ENCODE peak calls at places on chromosomes 3 and 15, in eight cellular contexts. One of them, this sample, is unnamed.

GRCh38 chr3:150308481-150308918 is 99.6 kb upstream of the TSC22D2 start:
- DNase-seq in NCI-H1417 treated with DMSO at 0.1 percent for 48 hours: no peak
- DNase-seq in NCI-H748 treated with DMSO at 0.1 percent for 48 hours: no peak
- DNase-seq in SW480: no peak
- DNase-seq in G401: no peak
- DNase-seq in ovary: no peak
- DNase-seq in anterior cingulate cortex: no peak
- DNase-seq in GM23338: no peak
- DNase-seq in this sample: no peak

GRCh38 chr15:100712226-100712625 is 109.8 kb downstream of the ASB7 start:
- DNase-seq in NCI-H748 treated with DMSO at 0.1 percent for 48 hours: no peak
- DNase-seq in SW480: no peak
- DNase-seq in NCI-H1417 treated with DMSO at 0.1 percent for 48 hours: no peak
- DNase-seq in anterior cingulate cortex: no peak
- DNase-seq in GM23338: no peak
- DNase-seq in ovary: peak; percentile 62
- DNase-seq in G401: no peak
- DNase-seq in this sample: no peak

GRCh38 chr15:77541421-77542181 is 91.1 kb downstream of the LINGO1 start:
- DNase-seq in SW480: no peak
- DNase-seq in NCI-H748 treated with DMSO at 0.1 percent for 48 hours: no peak
- DNase-seq in anterior cingulate cortex: peak; percentile 80
- DNase-seq in NCI-H1417 treated with DMSO at 0.1 percent for 48 hours: no peak
- DNase-seq in GM23338: peak; percentile 61
- DNase-seq in G401: peak; percentile 30
- DNase-seq in ovary: peak; percentile 56
- DNase-seq in this sample: no peak

GRCh38 chr3:149339931-149340309 is 6.5 kb upstream of the TM4SF18 start:
- DNase-seq in SW480: peak; percentile 95
- DNase-seq in GM23338: peak; percentile 66
- DNase-seq in ovary: peak; percentile 73
- DNase-seq in anterior cingulate cortex: no peak
- DNase-seq in G401: peak; percentile 75
- DNase-seq in NCI-H748 treated with DMSO at 0.1 percent for 48 hours: peak; percentile 58
- DNase-seq in NCI-H1417 treated with DMSO at 0.1 percent for 48 hours: no peak
- DNase-seq in this sample: peak; percentile 75

GRCh38 chr15:100879461-100880138 is at the start of gene ALDH1A3:
- DNase-seq in anterior cingulate cortex: no peak
- DNase-seq in SW480: peak; percentile 65
- DNase-seq in GM23338: peak; percentile 56
- DNase-seq in NCI-H1417 treated with DMSO at 0.1 percent for 48 hours: no peak
- DNase-seq in G401: no peak
- DNase-seq in ovary: no peak
- DNase-seq in NCI-H748 treated with DMSO at 0.1 percent for 48 hours: no peak
- DNase-seq in this sample: no peak

GRCh38 chr3:15372918-15373317 is 40.5 kb upstream of the SH3BP5 start:
- DNase-seq in anterior cingulate cortex: no peak
- DNase-seq in GM23338: no peak
- DNase-seq in G401: no peak
- DNase-seq in NCI-H1417 treated with DMSO at 0.1 percent for 48 hours: no peak
- DNase-seq in SW480: no peak
- DNase-seq in NCI-H748 treated with DMSO at 0.1 percent for 48 hours: no peak
- DNase-seq in ovary: no peak
- DNase-seq in this sample: no peak

GRCh38 chr15:90413411-90414379 is 25.7 kb downstream of the IQGAP1 start:
- DNase-seq in NCI-H748 treated with DMSO at 0.1 percent for 48 hours: no peak
- DNase-seq in SW480: no peak
- DNase-seq in GM23338: no peak
- DNase-seq in G401: no peak
- DNase-seq in anterior cingulate cortex: no peak
- DNase-seq in ovary: no peak
- DNase-seq in NCI-H1417 treated with DMSO at 0.1 percent for 48 hours: no peak
- DNase-seq in this sample: no peak

GRCh38 chr3:62951037-62951613 is 75.9 kb upstream of the CADPS start:
- DNase-seq in anterior cingulate cortex: no peak
- DNase-seq in GM23338: peak; percentile 75
- DNase-seq in ovary: no peak
- DNase-seq in G401: no peak
- DNase-seq in NCI-H1417 treated with DMSO at 0.1 percent for 48 hours: no peak
- DNase-seq in NCI-H748 treated with DMSO at 0.1 percent for 48 hours: no peak
- DNase-seq in SW480: no peak
- DNase-seq in this sample: no peak

GRCh38 chr3:78165876-78166275 is 1126.0 kb downstream of the ROBO2 start:
- DNase-seq in G401: no peak
- DNase-seq in NCI-H748 treated with DMSO at 0.1 percent for 48 hours: peak; percentile 6
- DNase-seq in NCI-H1417 treated with DMSO at 0.1 percent for 48 hours: no peak
- DNase-seq in GM23338: no peak
- DNase-seq in anterior cingulate cortex: no peak
- DNase-seq in ovary: no peak
- DNase-seq in SW480: no peak
- DNase-seq in this sample: no peak

GRCh38 chr3:15326037-15326436 is 6.3 kb downstream of the SH3BP5 start:
- DNase-seq in SW480: no peak
- DNase-seq in ovary: no peak
- DNase-seq in anterior cingulate cortex: no peak
- DNase-seq in GM23338: no peak
- DNase-seq in G401: peak; percentile 69
- DNase-seq in NCI-H748 treated with DMSO at 0.1 percent for 48 hours: no peak
- DNase-seq in NCI-H1417 treated with DMSO at 0.1 percent for 48 hours: no peak
- DNase-seq in this sample: no peak

GRCh38 chr3:187025656-187026320 is 95.5 kb downstream of the ST6GAL1 start:
- DNase-seq in SW480: no peak
- DNase-seq in G401: no peak
- DNase-seq in GM23338: no peak
- DNase-seq in ovary: no peak
- DNase-seq in NCI-H1417 treated with DMSO at 0.1 percent for 48 hours: no peak
- DNase-seq in NCI-H748 treated with DMSO at 0.1 percent for 48 hours: no peak
- DNase-seq in anterior cingulate cortex: no peak
- DNase-seq in this sample: no peak

GRCh38 chr3:7075120-7075519 is 214.2 kb downstream of the GRM7 start:
- DNase-seq in G401: no peak
- DNase-seq in NCI-H1417 treated with DMSO at 0.1 percent for 48 hours: no peak
- DNase-seq in GM23338: no peak
- DNase-seq in ovary: no peak
- DNase-seq in NCI-H748 treated with DMSO at 0.1 percent for 48 hours: no peak
- DNase-seq in anterior cingulate cortex: no peak
- DNase-seq in SW480: no peak
- DNase-seq in this sample: no peak

GRCh38 chr3:48492461-48493202 is 11.3 kb downstream of the SHISA5 start:
- DNase-seq in anterior cingulate cortex: no peak
- DNase-seq in G401: no peak
- DNase-seq in ovary: no peak
- DNase-seq in GM23338: no peak
- DNase-seq in NCI-H748 treated with DMSO at 0.1 percent for 48 hours: no peak
- DNase-seq in SW480: no peak
- DNase-seq in NCI-H1417 treated with DMSO at 0.1 percent for 48 hours: no peak
- DNase-seq in this sample: no peak

GRCh38 chr3:61172684-61173083 is 78.6 kb downstream of the FHIT start:
- DNase-seq in GM23338: peak; percentile 79
- DNase-seq in NCI-H748 treated with DMSO at 0.1 percent for 48 hours: no peak
- DNase-seq in G401: no peak
- DNase-seq in ovary: no peak
- DNase-seq in NCI-H1417 treated with DMSO at 0.1 percent for 48 hours: no peak
- DNase-seq in anterior cingulate cortex: no peak
- DNase-seq in SW480: peak; percentile 4
- DNase-seq in this sample: no peak

GRCh38 chr3:105915524-105915923 is 46.7 kb upstream of the CBLB start:
- DNase-seq in NCI-H748 treated with DMSO at 0.1 percent for 48 hours: no peak
- DNase-seq in NCI-H1417 treated with DMSO at 0.1 percent for 48 hours: no peak
- DNase-seq in GM23338: no peak
- DNase-seq in G401: no peak
- DNase-seq in SW480: no peak
- DNase-seq in ovary: no peak
- DNase-seq in anterior cingulate cortex: no peak
- DNase-seq in this sample: no peak

GRCh38 chr3:81910244-81910852 is 148.9 kb upstream of the GBE1 start:
- DNase-seq in GM23338: peak; percentile 76
- DNase-seq in G401: peak; percentile 28
- DNase-seq in anterior cingulate cortex: no peak
- DNase-seq in SW480: peak; percentile 19
- DNase-seq in ovary: no peak
- DNase-seq in NCI-H748 treated with DMSO at 0.1 percent for 48 hours: no peak
- DNase-seq in NCI-H1417 treated with DMSO at 0.1 percent for 48 hours: no peak
- DNase-seq in this sample: no peak

GRCh38 chr3:152192050-152192449 is 76.7 kb upstream of the MBNL1 start:
- DNase-seq in anterior cingulate cortex: no peak
- DNase-seq in GM23338: no peak
- DNase-seq in SW480: no peak
- DNase-seq in ovary: no peak
- DNase-seq in G401: no peak
- DNase-seq in NCI-H748 treated with DMSO at 0.1 percent for 48 hours: no peak
- DNase-seq in NCI-H1417 treated with DMSO at 0.1 percent for 48 hours: no peak
- DNase-seq in this sample: no peak

GRCh38 chr3:46564190-46565112 is 1.7 kb downstream of the LRRC2 start:
- DNase-seq in G401: no peak
- DNase-seq in SW480: peak; percentile 31
- DNase-seq in anterior cingulate cortex: no peak
- DNase-seq in NCI-H748 treated with DMSO at 0.1 percent for 48 hours: no peak
- DNase-seq in NCI-H1417 treated with DMSO at 0.1 percent for 48 hours: no peak
- DNase-seq in ovary: no peak
- DNase-seq in GM23338: no peak
- DNase-seq in this sample: no peak

GRCh38 chr3:123028233-123028828 is 768 bp upstream of the SEMA5B start:
- DNase-seq in GM23338: peak; percentile 88
- DNase-seq in NCI-H748 treated with DMSO at 0.1 percent for 48 hours: peak; percentile 45
- DNase-seq in NCI-H1417 treated with DMSO at 0.1 percent for 48 hours: peak; percentile 38
- DNase-seq in G401: peak; percentile 80
- DNase-seq in ovary: peak; percentile 36
- DNase-seq in anterior cingulate cortex: no peak
- DNase-seq in SW480: peak; percentile 78
- DNase-seq in this sample: peak; percentile 73

GRCh38 chr15:58484794-58485600 is 53.2 kb downstream of the LIPC start:
- DNase-seq in G401: no peak
- DNase-seq in NCI-H1417 treated with DMSO at 0.1 percent for 48 hours: no peak
- DNase-seq in SW480: no peak
- DNase-seq in ovary: no peak
- DNase-seq in GM23338: no peak
- DNase-seq in NCI-H748 treated with DMSO at 0.1 percent for 48 hours: no peak
- DNase-seq in anterior cingulate cortex: no peak
- DNase-seq in this sample: no peak

GRCh38 chr15:73904026-73904815 is 22.0 kb upstream of the LOXL1 start:
- DNase-seq in NCI-H1417 treated with DMSO at 0.1 percent for 48 hours: no peak
- DNase-seq in anterior cingulate cortex: no peak
- DNase-seq in NCI-H748 treated with DMSO at 0.1 percent for 48 hours: no peak
- DNase-seq in ovary: no peak
- DNase-seq in GM23338: no peak
- DNase-seq in SW480: no peak
- DNase-seq in G401: no peak
- DNase-seq in this sample: no peak

GRCh38 chr3:187183210-187183862 is 13.9 kb upstream of the RTP1 start:
- DNase-seq in anterior cingulate cortex: no peak
- DNase-seq in G401: no peak
- DNase-seq in NCI-H1417 treated with DMSO at 0.1 percent for 48 hours: no peak
- DNase-seq in ovary: no peak
- DNase-seq in NCI-H748 treated with DMSO at 0.1 percent for 48 hours: no peak
- DNase-seq in SW480: no peak
- DNase-seq in GM23338: no peak
- DNase-seq in this sample: no peak

GRCh38 chr3:123392368-123392767 is 56.5 kb downstream of the ADCY5 start:
- DNase-seq in NCI-H748 treated with DMSO at 0.1 percent for 48 hours: no peak
- DNase-seq in SW480: no peak
- DNase-seq in NCI-H1417 treated with DMSO at 0.1 percent for 48 hours: no peak
- DNase-seq in anterior cingulate cortex: no peak
- DNase-seq in ovary: peak; percentile 26
- DNase-seq in G401: no peak
- DNase-seq in GM23338: no peak
- DNase-seq in this sample: no peak

GRCh38 chr3:168002786-168003368 is 92.8 kb downstream of the GOLIM4 start:
- DNase-seq in GM23338: no peak
- DNase-seq in ovary: no peak
- DNase-seq in anterior cingulate cortex: no peak
- DNase-seq in NCI-H748 treated with DMSO at 0.1 percent for 48 hours: no peak
- DNase-seq in SW480: peak; percentile 50
- DNase-seq in G401: no peak
- DNase-seq in NCI-H1417 treated with DMSO at 0.1 percent for 48 hours: no peak
- DNase-seq in this sample: peak; percentile 85

GRCh38 chr15:95016511-95017219 is 785.3 kb downstream of the MCTP2 start:
- DNase-seq in SW480: no peak
- DNase-seq in GM23338: no peak
- DNase-seq in G401: no peak
- DNase-seq in NCI-H748 treated with DMSO at 0.1 percent for 48 hours: no peak
- DNase-seq in anterior cingulate cortex: no peak
- DNase-seq in ovary: no peak
- DNase-seq in NCI-H1417 treated with DMSO at 0.1 percent for 48 hours: no peak
- DNase-seq in this sample: no peak